ENCODE peak calls at places on chromosomes 3 and 15, in six cellular contexts. K is NT2/D1, Q is uterus, N is spleen, A is AG04450, T is brain microvascular endothelial cell. R is an unnamed sample.

GRCh38 chr3:177150218-177150916 is 46.9 kb downstream of the TBL1XR1 start:
- DNase-seq in K (no peak), Q (no peak), N (no peak), A (no peak), T (no peak), R (no peak)

GRCh38 chr3:183161552-183162345 is 785 bp downstream of the LAMP3 start:
- DNase-seq in K (peak; percentile 56), Q (no peak), N (peak; percentile 83), A (no peak), T (no peak), R (peak; percentile 77)

GRCh38 chr3:58111513-58112184 is 99.1 kb downstream of the DNASE1L3 start:
- DNase-seq in K (no peak), Q (no peak), N (no peak), A (no peak), T (no peak), R (no peak)

GRCh38 chr3:42537350-42537749 is 34.9 kb downstream of the VIPR1 start:
- DNase-seq in K (no peak), Q (no peak), N (peak; percentile 38), A (no peak), T (no peak), R (no peak)

GRCh38 chr15:84780492-84780891 is 32.1 kb downstream of the ZNF592 start:
- DNase-seq in K (no peak), Q (no peak), N (no peak), A (no peak), T (no peak), R (no peak)

GRCh38 chr3:135134717-135135116 is 339.7 kb downstream of the EPHB1 start:
- DNase-seq in K (no peak), Q (no peak), N (no peak), A (no peak), T (no peak), R (no peak)

GRCh38 chr15:39254181-39254580 is 326.7 kb upstream of the THBS1 start:
- DNase-seq in K (no peak), Q (no peak), N (no peak), A (no peak), T (no peak), R (no peak)

GRCh38 chr15:37372064-37372463 is 271.7 kb upstream of the MEIS2 start:
- DNase-seq in K (no peak), Q (no peak), N (no peak), A (no peak), T (no peak), R (no peak)

GRCh38 chr3:104452697-104453096 is 914.0 kb upstream of the ALCAM start:
- DNase-seq in K (no peak), Q (no peak), N (no peak), A (no peak), T (no peak), R (no peak)

DNA sequence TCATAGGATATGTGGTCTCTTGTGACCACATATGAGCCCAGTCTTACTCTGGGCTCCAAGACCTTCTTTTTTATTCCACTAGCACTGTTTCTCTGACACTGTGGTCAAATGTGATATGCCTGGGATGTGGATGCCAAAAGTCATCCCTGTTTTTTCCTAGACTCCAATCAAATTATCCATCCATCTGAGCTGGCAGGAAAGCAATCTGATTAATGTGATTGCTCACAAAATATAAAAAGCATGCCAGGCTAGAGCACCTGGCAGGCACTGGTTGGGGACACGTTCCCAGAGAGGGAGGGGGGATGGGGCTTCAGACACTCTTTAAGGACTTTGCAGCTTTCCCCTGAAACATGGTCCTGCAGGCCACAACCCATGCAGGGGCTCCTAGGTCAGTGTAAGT is 3.1 kb upstream of the CFAP100 start:
- DNase-seq in K (no peak), Q (no peak), N (no peak), A (no peak), T (no peak), R (no peak)
- H3K27me3 ChIP-seq in K (no peaks in the 10 kb centered on the region), Q (no peaks in the 10 kb centered on the region), N (peaks cover 48% of the 10 kb centered on the region), A (peaks cover 36% of the 10 kb centered on the region), T (peaks cover 26% of the 10 kb centered on the region), R (peaks cover 74% of the 10 kb centered on the region)

DNA sequence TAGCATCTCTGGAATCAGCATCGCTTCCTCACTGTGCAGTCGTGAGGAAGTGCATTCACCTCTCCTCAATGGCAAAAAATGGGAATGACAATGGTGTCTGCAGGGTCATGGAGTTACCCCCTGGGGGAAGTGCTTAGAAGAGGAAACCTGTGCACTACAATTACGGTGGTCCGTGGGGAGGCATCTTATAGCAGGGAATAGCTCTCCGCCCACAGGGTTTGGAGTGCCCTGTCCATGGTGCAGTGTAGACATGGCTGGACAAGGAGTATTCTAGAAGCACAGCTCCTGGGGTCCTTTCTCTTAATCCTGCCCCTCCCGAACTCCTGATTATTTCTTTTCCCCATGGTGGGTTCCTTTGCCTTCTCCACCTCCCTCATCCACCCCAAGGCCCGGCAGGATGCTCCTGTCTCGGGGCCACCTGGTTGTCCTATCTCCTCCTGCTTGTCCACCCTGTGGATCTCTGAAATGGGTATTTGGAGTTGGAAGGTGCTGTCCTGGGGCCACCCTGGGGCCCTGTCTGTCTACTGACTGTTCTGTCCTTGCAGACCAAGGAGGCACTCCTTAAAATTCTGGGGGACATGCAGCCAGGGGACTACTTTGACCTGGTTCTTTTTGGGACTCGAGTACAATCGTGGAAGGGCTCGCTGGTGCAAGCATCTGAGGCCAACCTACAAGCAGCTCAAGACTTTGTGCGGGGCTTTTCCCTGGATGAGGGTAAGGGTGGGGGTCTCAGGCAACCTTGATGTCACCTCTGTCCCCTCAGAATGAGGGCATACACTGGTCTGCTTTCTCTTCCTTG is 5.2 kb downstream of the ITIH1 start:
- DNase-seq in K (no peak), Q (peak; percentile 4), N (peak; percentile 46), A (no peak), T (no peak), R (no peak)
- H3K27me3 ChIP-seq in K (peaks cover 12% of the 10 kb centered on the region), Q (no peaks in the 10 kb centered on the region), N (no peaks in the 10 kb centered on the region), A (peaks cover 32% of the 10 kb centered on the region), T (peaks cover 4% of the 10 kb centered on the region), R (no peaks in the 10 kb centered on the region)

GRCh38 chr15:72060687-72061250 is 57.2 kb downstream of the MYO9A start:
- DNase-seq in K (no peak), Q (no peak), N (no peak), A (no peak), T (no peak), R (no peak)

GRCh38 chr15:72057548-72058091 is 60.3 kb downstream of the MYO9A start:
- DNase-seq in K (peak; percentile 8), Q (no peak), N (no peak), A (no peak), T (no peak), R (peak; percentile 9)

GRCh38 chr15:72062319-72062718 is 55.6 kb downstream of the MYO9A start:
- DNase-seq in K (no peak), Q (no peak), N (no peak), A (no peak), T (no peak), R (no peak)

GRCh38 chr15:72063186-72063585 is 54.8 kb downstream of the MYO9A start:
- DNase-seq in K (no peak), Q (no peak), N (no peak), A (no peak), T (no peak), R (no peak)

DNA sequence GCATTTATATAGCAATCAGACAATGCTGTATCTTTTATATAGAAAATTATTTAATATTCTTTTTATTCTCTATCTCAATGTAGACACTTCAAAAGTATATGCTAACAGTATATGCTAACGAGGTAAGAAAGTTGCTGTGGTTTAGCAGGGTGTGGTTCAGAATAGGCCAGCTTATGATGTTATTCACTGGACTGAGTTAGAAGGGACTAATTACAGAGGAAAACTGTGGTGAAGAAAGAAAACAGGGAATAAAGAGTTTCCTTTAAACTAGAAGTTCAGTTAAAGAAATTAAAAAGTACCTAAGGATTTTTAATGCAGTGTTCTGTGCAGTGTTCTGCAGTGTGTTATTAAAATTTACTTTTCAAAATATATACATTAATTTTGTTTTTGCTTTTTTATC is 59.4 kb downstream of the MYO9A start:
- DNase-seq in K (no peak), Q (no peak), N (no peak), A (no peak), T (no peak), R (no peak)
- H3K27me3 ChIP-seq in K (no peaks in the 10 kb centered on the region), Q (no peaks in the 10 kb centered on the region), N (no peaks in the 10 kb centered on the region), A (no peaks in the 10 kb centered on the region), T (no peaks in the 10 kb centered on the region), R (no peaks in the 10 kb centered on the region)

GRCh38 chr15:55587321-55588069 is 650 bp downstream of the PYGO1 start:
- DNase-seq in K (no peak), Q (peak; percentile 27), N (no peak), A (no peak), T (peak; percentile 33), R (peak; percentile 79)

GRCh38 chr15:55588070-55588817 is at the start of gene PYGO1:
- DNase-seq in K (peak; percentile 40), Q (peak; percentile 55), N (peak; percentile 80), A (peak; percentile 24), T (peak; percentile 35), R (peak; percentile 90)

GRCh38 chr15:55589297-55589696 is 1.2 kb upstream of the PYGO1 start:
- DNase-seq in K (no peak), Q (no peak), N (no peak), A (no peak), T (no peak), R (no peak)

GRCh38 chr15:55588818-55589122 is 625 bp upstream of the PYGO1 start:
- DNase-seq in K (no peak), Q (peak; percentile 44), N (no peak), A (no peak), T (peak; percentile 16), R (no peak)

GRCh38 chr15:55586808-55587207 is 1.3 kb downstream of the PYGO1 start:
- DNase-seq in K (no peak), Q (no peak), N (no peak), A (no peak), T (no peak), R (no peak)
- H3K27me3 ChIP-seq in K (peaks cover 31% of the 10 kb centered on the region), Q (no peaks in the 10 kb centered on the region), N (peaks cover 84% of the 10 kb centered on the region), A (no peaks in the 10 kb centered on the region), T (no peaks in the 10 kb centered on the region), R (peaks cover 65% of the 10 kb centered on the region)

GRCh38 chr3:138949445-138950005 is 2.5 kb downstream of the FOXL2NB start:
- DNase-seq in K (no peak), Q (no peak), N (no peak), A (no peak), T (no peak), R (peak; percentile 32)
- H3K27me3 ChIP-seq in K (peaks cover 86% of the 10 kb centered on the region), Q (peaks cover 15% of the 10 kb centered on the region), N (peaks cover 80% of the 10 kb centered on the region), A (peaks cover 79% of the 10 kb centered on the region), T (peaks cover 71% of the 10 kb centered on the region), R (peaks cover 100% of the 10 kb centered on the region)

DNA sequence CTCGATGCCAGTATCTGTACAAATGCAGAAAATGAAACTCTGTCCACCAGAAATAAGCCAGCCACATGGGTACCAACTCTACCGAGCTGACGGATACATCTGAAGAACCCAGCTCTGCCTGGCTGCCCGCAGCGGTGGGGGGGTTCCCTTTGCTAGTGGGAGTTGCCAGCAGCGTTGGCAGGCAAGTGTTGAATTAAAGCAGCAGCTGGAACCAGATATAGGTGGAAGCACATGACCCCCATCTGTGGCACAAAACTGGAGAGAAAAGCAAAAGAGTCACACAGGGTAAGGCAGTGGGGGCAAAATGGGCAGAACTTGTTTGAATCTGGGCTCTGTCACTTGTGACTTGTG is 17.9 kb downstream of the CRYGS start:
- DNase-seq in K (no peak), Q (no peak), N (peak; percentile 89), A (no peak), T (no peak), R (no peak)
- H3K27me3 ChIP-seq in K (no peaks in the 10 kb centered on the region), Q (no peaks in the 10 kb centered on the region), N (no peaks in the 10 kb centered on the region), A (peaks cover 4% of the 10 kb centered on the region), T (no peaks in the 10 kb centered on the region), R (no peaks in the 10 kb centered on the region)

DNA sequence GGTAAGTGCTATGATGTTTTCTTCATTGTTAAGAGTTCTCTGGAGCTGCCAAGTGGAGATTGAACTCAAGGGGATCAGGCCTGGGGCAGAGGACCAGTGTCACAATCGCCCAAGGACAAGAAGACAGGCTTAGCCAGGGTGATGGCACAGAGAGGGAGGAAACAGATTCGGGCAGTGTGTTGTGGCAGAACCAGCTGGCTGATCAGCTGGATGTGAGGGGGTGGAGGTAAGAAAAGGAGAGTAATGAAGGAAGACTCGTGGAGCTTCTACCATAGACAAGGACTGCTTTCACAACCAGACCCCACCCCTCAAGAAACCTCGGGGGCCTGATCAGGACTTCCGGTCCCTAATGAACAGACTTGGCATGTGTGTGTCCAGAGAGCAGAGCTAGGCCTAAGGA is 60.9 kb upstream of the LINGO1 start:
- DNase-seq in K (no peak), Q (no peak), N (no peak), A (no peak), T (no peak), R (no peak)
- H3K27me3 ChIP-seq in K (no peaks in the 10 kb centered on the region), Q (no peaks in the 10 kb centered on the region), N (peaks cover 47% of the 10 kb centered on the region), A (peaks cover 41% of the 10 kb centered on the region), T (peaks cover 12% of the 10 kb centered on the region), R (no peaks in the 10 kb centered on the region)